ENCODE peak calls at places on chromosomes 13 and 19, in four cellular contexts. One of them, this sample, is unnamed.

GRCh38 chr13:44574466-44574855 is 1.7 kb downstream of the TSC22D1 start:
- DNase-seq in GM23338: no peak
- DNase-seq in brain microvascular endothelial cell: no peak
- DNase-seq in HFF-Myc: no peak
- DNase-seq in this sample: no peak

GRCh38 chr19:46000497-46001246 is 5.4 kb downstream of the CCDC61 start:
- DNase-seq in GM23338: peak; percentile 85
- DNase-seq in HFF-Myc: no peak
- DNase-seq in brain microvascular endothelial cell: no peak
- DNase-seq in this sample: no peak

GRCh38 chr19:46392837-46393236 is 20.5 kb downstream of the CCDC8 start:
- DNase-seq in brain microvascular endothelial cell: no peak
- DNase-seq in GM23338: no peak
- DNase-seq in HFF-Myc: no peak
- DNase-seq in this sample: no peak

GRCh38 chr19:737591-738093 is 13.3 kb upstream of the MISP start:
- DNase-seq in GM23338: peak; percentile 87
- DNase-seq in brain microvascular endothelial cell: no peak
- DNase-seq in HFF-Myc: no peak
- DNase-seq in this sample: no peak

GRCh38 chr13:38045278-38046048 is 175.9 kb upstream of the TRPC4 start:
- DNase-seq in GM23338: peak; percentile 64
- DNase-seq in brain microvascular endothelial cell: peak; percentile 41
- DNase-seq in HFF-Myc: peak; percentile 17
- DNase-seq in this sample: no peak

GRCh38 chr19:57668635-57669034 is at the start of gene ZSCAN4:
- DNase-seq in brain microvascular endothelial cell: no peak
- DNase-seq in HFF-Myc: no peak
- DNase-seq in GM23338: no peak
- DNase-seq in this sample: no peak

GRCh38 chr13:77362166-77362565 is 35.3 kb upstream of the MYCBP2 start:
- DNase-seq in brain microvascular endothelial cell: no peak
- DNase-seq in HFF-Myc: no peak
- DNase-seq in GM23338: no peak
- DNase-seq in this sample: no peak

GRCh38 chr13:34432234-34432633 is 509.8 kb upstream of the NBEA start:
- DNase-seq in brain microvascular endothelial cell: no peak
- DNase-seq in GM23338: no peak
- DNase-seq in HFF-Myc: no peak
- DNase-seq in this sample: no peak

GRCh38 chr13:42992585-42993122 is 613 bp upstream of the EPSTI1 start:
- DNase-seq in HFF-Myc: no peak
- DNase-seq in GM23338: no peak
- DNase-seq in brain microvascular endothelial cell: no peak
- DNase-seq in this sample: no peak

GRCh38 chr19:14731200-14731599 is 41.4 kb downstream of the ZNF333 start:
- DNase-seq in brain microvascular endothelial cell: no peak
- DNase-seq in HFF-Myc: no peak
- DNase-seq in GM23338: peak; percentile 20
- DNase-seq in this sample: no peak

GRCh38 chr19:14733574-14733973 is 43.7 kb downstream of the ZNF333 start:
- DNase-seq in brain microvascular endothelial cell: no peak
- DNase-seq in GM23338: no peak
- DNase-seq in HFF-Myc: no peak
- DNase-seq in this sample: no peak

GRCh38 chr19:14732510-14732909 is 42.7 kb downstream of the ZNF333 start:
- DNase-seq in brain microvascular endothelial cell: no peak
- DNase-seq in GM23338: no peak
- DNase-seq in HFF-Myc: no peak
- DNase-seq in this sample: no peak

DNA sequence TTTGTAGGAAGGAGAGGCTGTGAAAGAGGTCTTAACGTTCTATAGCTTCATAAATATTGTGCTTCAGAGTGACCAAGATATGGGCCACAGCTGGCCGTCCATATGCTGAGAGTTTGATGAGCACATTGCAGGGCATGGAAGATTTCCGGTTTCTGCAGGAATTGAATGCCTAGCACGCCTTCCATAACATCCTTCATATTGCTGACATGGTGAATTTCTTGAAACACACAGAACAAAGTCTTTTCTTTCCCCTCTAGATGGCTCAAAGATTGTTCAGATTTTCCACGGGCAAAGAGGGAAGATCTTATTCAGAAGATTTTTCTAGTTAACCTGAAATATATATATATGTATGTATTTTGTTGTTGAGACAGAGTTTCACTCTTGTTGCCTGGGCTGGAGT is 42.4 kb downstream of the ADGRE2 start:
- DNase-seq in GM23338: no peak
- DNase-seq in HFF-Myc: no peak
- DNase-seq in brain microvascular endothelial cell: no peak
- DNase-seq in this sample: no peak
- H3K4me3 ChIP-seq in GM23338: no peak overlapping the region
- H3K4me3 ChIP-seq in HFF-Myc: no peak overlapping the region
- H3K4me3 ChIP-seq in brain microvascular endothelial cell: no peak overlapping the region
- H3K4me3 ChIP-seq in this sample: no peak overlapping the region

GRCh38 chr13:30676672-30677071 is 58.7 kb upstream of the ALOX5AP start:
- DNase-seq in GM23338: peak; percentile 22
- DNase-seq in HFF-Myc: no peak
- DNase-seq in brain microvascular endothelial cell: no peak
- DNase-seq in this sample: no peak
- TF ChIP-seq CTCF in GM23338: peak; percentile 41
- TF ChIP-seq CTCF in HFF-Myc: peak; percentile 40
- TF ChIP-seq CTCF in brain microvascular endothelial cell: peak; percentile 74
- TF ChIP-seq CTCF in this sample: peak; percentile 54

GRCh38 chr13:73876323-73876722 is 257.9 kb downstream of the KLF12 start:
- DNase-seq in HFF-Myc: no peak
- DNase-seq in brain microvascular endothelial cell: no peak
- DNase-seq in GM23338: no peak
- DNase-seq in this sample: no peak

GRCh38 chr13:73870036-73870741 is 264.0 kb downstream of the KLF12 start:
- DNase-seq in brain microvascular endothelial cell: no peak
- DNase-seq in GM23338: no peak
- DNase-seq in HFF-Myc: no peak
- DNase-seq in this sample: no peak

GRCh38 chr13:73874460-73874859 is 259.7 kb downstream of the KLF12 start:
- DNase-seq in brain microvascular endothelial cell: no peak
- DNase-seq in HFF-Myc: no peak
- DNase-seq in GM23338: no peak
- DNase-seq in this sample: no peak

GRCh38 chr13:73872397-73872796 is 261.8 kb downstream of the KLF12 start:
- DNase-seq in brain microvascular endothelial cell: no peak
- DNase-seq in GM23338: no peak
- DNase-seq in HFF-Myc: no peak
- DNase-seq in this sample: no peak

DNA sequence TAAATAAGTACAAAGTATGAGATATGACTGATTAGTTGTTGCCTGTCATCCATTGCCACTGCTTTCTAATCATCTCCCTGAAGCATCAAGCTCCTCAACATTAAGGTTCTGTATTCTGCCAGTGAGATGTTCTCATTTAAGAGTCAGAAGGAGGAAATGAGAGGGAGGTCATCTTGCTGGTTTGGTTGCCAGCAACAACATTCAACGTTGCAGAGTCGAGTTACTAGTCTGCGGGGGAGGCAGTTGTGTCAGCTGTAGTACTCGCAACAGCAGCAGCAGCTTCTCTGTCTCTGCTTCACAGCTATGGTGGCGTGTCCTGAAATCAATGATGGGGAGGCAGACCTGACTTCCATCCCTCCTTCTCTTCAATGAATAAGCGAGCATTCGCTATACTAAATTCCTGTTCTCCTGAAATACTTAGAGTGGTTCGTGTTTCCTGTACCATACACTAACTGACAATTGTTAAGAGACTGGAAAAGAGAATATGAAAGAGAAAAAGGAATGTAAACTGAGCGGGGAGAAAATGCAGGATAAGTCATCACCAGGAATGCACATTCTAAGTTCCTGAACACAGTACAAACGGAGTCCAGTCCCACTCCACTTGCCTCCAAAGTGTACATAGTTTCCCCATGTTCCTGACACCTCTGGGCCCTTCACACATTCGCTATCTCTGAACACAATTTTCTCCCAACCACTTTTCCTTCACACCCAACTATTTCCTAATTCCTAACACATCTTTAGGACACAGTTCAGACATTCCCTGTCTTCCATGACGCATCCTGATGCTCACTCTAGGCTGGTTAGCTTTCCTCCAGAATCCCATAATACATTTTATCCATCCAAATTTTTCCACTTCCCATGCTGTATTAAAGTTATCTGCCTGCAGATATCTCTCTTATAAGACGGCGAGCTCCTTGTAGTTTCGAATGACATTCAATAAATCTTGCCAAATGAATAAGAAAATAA is 263.0 kb downstream of the KLF12 start:
- DNase-seq in GM23338: peak; percentile 59
- DNase-seq in brain microvascular endothelial cell: peak; percentile 97
- DNase-seq in HFF-Myc: no peak
- DNase-seq in this sample: peak; percentile 59
- H3K4me3 ChIP-seq in GM23338: no peak overlapping the region
- H3K4me3 ChIP-seq in brain microvascular endothelial cell: peak overlapping the region; percentile 43
- H3K4me3 ChIP-seq in HFF-Myc: no peak overlapping the region
- H3K4me3 ChIP-seq in this sample: peak overlapping the region; percentile 10

GRCh38 chr19:42388851-42389489 is 1.1 kb downstream of the CNFN start:
- DNase-seq in HFF-Myc: no peak
- DNase-seq in brain microvascular endothelial cell: no peak
- DNase-seq in GM23338: no peak
- DNase-seq in this sample: no peak

GRCh38 chr19:42389899-42390298 is at the start of gene CNFN:
- DNase-seq in HFF-Myc: no peak
- DNase-seq in GM23338: no peak
- DNase-seq in brain microvascular endothelial cell: no peak
- DNase-seq in this sample: no peak

GRCh38 chr19:42392165-42392564 is 2.1 kb upstream of the CNFN start:
- DNase-seq in GM23338: no peak
- DNase-seq in HFF-Myc: no peak
- DNase-seq in brain microvascular endothelial cell: no peak
- DNase-seq in this sample: no peak

GRCh38 chr19:42386974-42387707 is 3.0 kb downstream of the CNFN start:
- DNase-seq in brain microvascular endothelial cell: peak; percentile 26
- DNase-seq in GM23338: peak; percentile 93
- DNase-seq in HFF-Myc: no peak
- DNase-seq in this sample: no peak
- TF ChIP-seq CTCF in brain microvascular endothelial cell: peak; percentile 70
- TF ChIP-seq CTCF in GM23338: peak; percentile 63
- TF ChIP-seq CTCF in HFF-Myc: peak; percentile 29
- TF ChIP-seq CTCF in this sample: peak; percentile 60

GRCh38 chr19:17931532-17932191 is 1.2 kb upstream of the CCDC124 start:
- DNase-seq in HFF-Myc: no peak
- DNase-seq in GM23338: peak; percentile 94
- DNase-seq in brain microvascular endothelial cell: no peak
- DNase-seq in this sample: no peak
- H3K4me3 ChIP-seq in HFF-Myc: peak overlapping the region; percentile 99
- H3K4me3 ChIP-seq in GM23338: peak overlapping the region; percentile 95
- H3K4me3 ChIP-seq in brain microvascular endothelial cell: peak overlapping the region; percentile 94
- H3K4me3 ChIP-seq in this sample: no peak overlapping the region